ENCODE peak calls at places on chromosome 16, in six cellular contexts. P is A549, A is stomach, I is tibial nerve, F is GM12878, H is ovary. D is an unnamed sample.

GRCh38 chr16:50506543-50506937 is 41.7 kb upstream of the NKD1 start:
- DNase-seq in H (no peak), A (no peak), I (no peak), P (no peak), F (no peak), D (no peak)

GRCh38 chr16:29313559-29313887 is 93.0 kb downstream of the NPIPB11 start:
- DNase-seq in I (no peak), F (no peak), H (no peak), A (no peak), P (no peak), D (no peak)

GRCh38 chr16:73713817-73714495 is 582.7 kb upstream of the PSMD7 start:
- DNase-seq in H (no peak), I (peak), F (no peak), P (peak), A (no peak), D (peak)

GRCh38 chr16:23564964-23565363 is 7.4 kb downstream of the UBFD1 start:
- DNase-seq in A (no peak), H (no peak), I (no peak), F (no peak), P (no peak), D (no peak)

GRCh38 chr16:61926766-61927165 is 109.5 kb downstream of the CDH8 start:
- DNase-seq in I (no peak), A (no peak), F (no peak), H (no peak), P (no peak), D (no peak)

GRCh38 chr16:1909661-1910231 is 8.5 kb downstream of the HS3ST6 start:
- DNase-seq in A (no peak), P (no peak), I (no peak), F (no peak), H (no peak), D (peak)

GRCh38 chr16:64983983-64984382 is 137.9 kb downstream of the CDH11 start:
- DNase-seq in H (peak), P (peak), A (no peak), F (no peak), I (peak), D (no peak)

GRCh38 chr16:48862087-48862532 is 252.1 kb upstream of the N4BP1 start:
- DNase-seq in F (no peak), A (no peak), P (peak), I (no peak), H (no peak), D (peak)

GRCh38 chr16:27798241-27798640 is 248.3 kb downstream of the KATNIP start:
- DNase-seq in F (no peak), A (no peak), H (no peak), P (no peak), I (no peak), D (no peak)

GRCh38 chr16:68658258-68658973 is 13.3 kb downstream of the CDH3 start:
- DNase-seq in P (peak), F (no peak), H (peak), I (no peak), A (no peak), D (no peak)

GRCh38 chr16:89899879-89900481 is 18.7 kb upstream of the MC1R start:
- DNase-seq in A (no peak), F (no peak), H (no peak), I (no peak), P (no peak), D (no peak)

GRCh38 chr16:74297296-74297665 is 667 bp downstream of the PSMD7 start:
- DNase-seq in P (no peak), I (no peak), F (no peak), H (no peak), A (no peak), D (peak)

GRCh38 chr16:88533945-88534641 is 36.1 kb upstream of the ZC3H18 start:
- DNase-seq in F (no peak), A (peak), H (peak), P (peak), I (peak), D (peak)

GRCh38 chr16:62066747-62067146 is 30.5 kb upstream of the CDH8 start:
- DNase-seq in A (no peak), P (no peak), F (no peak), I (no peak), H (no peak), D (no peak)

GRCh38 chr16:83100679-83101078 is 473.9 kb downstream of the CDH13 start:
- DNase-seq in A (no peak), I (no peak), H (no peak), F (no peak), P (no peak), D (no peak)

GRCh38 chr16:57394444-57394843 is 10.1 kb upstream of the CCL17 start:
- DNase-seq in H (no peak), I (no peak), P (no peak), F (no peak), A (peak), D (peak)

GRCh38 chr16:12819126-12820117 is 15.7 kb upstream of the CPPED1 start:
- DNase-seq in H (no peak), A (peak), I (peak), P (peak), F (peak), D (peak)

GRCh38 chr16:565420-566330 is 1.1 kb upstream of the NHLRC4 start:
- DNase-seq in P (no peak), H (peak), F (no peak), I (no peak), A (no peak), D (no peak)

GRCh38 chr16:14632693-14633569 is at the start of gene BFAR:
- DNase-seq in A (peak), I (peak), H (peak), F (peak), P (peak), D (peak)
- TF ChIP-seq CTCF in A (no peak), I (peak), H (no peak), F (no peak), P (no peak), D (no peak)

GRCh38 chr16:9251026-9251425 is 159.6 kb downstream of the HAPSTR1 start:
- DNase-seq in H (no peak), I (no peak), F (no peak), P (no peak), A (no peak), D (no peak)
- TF ChIP-seq EP300 in H (no peak), I (no peak), F (no peak), P (no peak), A (no peak), D (no peak)

DNA sequence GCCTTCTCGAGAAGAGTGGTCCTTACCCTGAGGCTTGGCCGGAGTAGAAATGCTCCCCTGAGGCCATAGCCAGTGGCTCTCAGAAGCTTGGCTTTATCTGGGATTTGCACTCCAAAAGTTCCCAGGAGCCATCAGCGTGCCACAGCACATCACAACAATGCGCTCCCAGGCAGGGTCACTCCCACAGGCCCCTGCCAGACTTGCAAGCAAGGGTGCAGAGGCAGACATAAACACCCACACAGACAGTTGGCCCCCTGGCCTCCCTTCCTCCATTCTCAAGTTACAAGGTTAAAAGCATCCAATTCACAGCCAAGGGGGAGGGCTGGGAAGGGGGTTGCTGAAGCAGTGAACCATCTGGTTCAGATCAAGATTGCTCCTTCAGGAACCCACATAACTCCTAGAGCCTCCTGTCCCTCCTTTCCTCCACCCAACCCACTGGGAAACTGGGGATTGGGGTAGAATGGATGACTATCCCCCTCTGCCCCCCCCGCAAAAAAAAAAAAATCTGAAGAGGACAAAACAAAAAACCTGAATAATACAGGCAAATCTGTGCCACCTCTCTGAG is 1.8 kb downstream of the ST3GAL2 start:
- DNase-seq in I (no peak), H (peak), F (no peak), A (no peak), P (no peak), D (no peak)
- TF ChIP-seq POLR2A in I (no peak), H (no peak), F (no peak), A (no peak), P (no peak), D (no peak)

GRCh38 chr16:3144331-3144881 is 9.6 kb downstream of the ZNF213 start:
- DNase-seq in P (no peak), H (no peak), F (no peak), A (no peak), I (no peak), D (no peak)
- TF ChIP-seq CTCF in P (no peak), H (no peak), F (no peak), A (no peak), I (no peak), D (no peak)